ENCODE peak calls at places on chromosomes 3 and 15, in four cellular contexts. A, O, L and U are unnamed samples.
A peak's percentile ranks its signal among the peaks of the same experiment; 100 is the strongest.

GRCh38 chr3:149717391-149718056 is 34.8 kb downstream of the COMMD2 start:
- DNase-seq in L (no peak), O (no peak), A (peak; percentile 82), U (peak; percentile 53)

GRCh38 chr15:87118424-87118823 is 1038.8 kb downstream of the AGBL1 start:
- DNase-seq in A (no peak), L (no peak), O (no peak), U (no peak)

GRCh38 chr3:34157491-34157890 is 359.1 kb downstream of the PDCD6IP start:
- DNase-seq in A (no peak), O (no peak), L (no peak), U (no peak)

GRCh38 chr3:29239377-29239776 is 41.5 kb upstream of the RBMS3 start:
- DNase-seq in L (no peak), O (no peak), A (peak; percentile 18), U (no peak)

GRCh38 chr3:128775906-128776542 is 50.0 kb downstream of the RAB7A start:
- DNase-seq in O (no peak), L (no peak), A (no peak), U (no peak)

GRCh38 chr3:72830452-72831217 is 17.6 kb downstream of the SHQ1 start:
- DNase-seq in A (peak; percentile 82), L (no peak), O (no peak), U (no peak)

GRCh38 chr3:60081381-60082095 is 1031.7 kb upstream of the CFAP20DC start:
- DNase-seq in A (no peak), L (no peak), O (no peak), U (no peak)

GRCh38 chr3:156181509-156181908 is 61.1 kb downstream of the KCNAB1 start:
- DNase-seq in O (no peak), A (peak; percentile 72), L (no peak), U (no peak)

GRCh38 chr3:184354121-184354728 is 7.2 kb downstream of the CLCN2 start:
- DNase-seq in A (no peak), O (peak; percentile 64), L (no peak), U (peak; percentile 27)

GRCh38 chr3:14154895-14155432 is 23.4 kb downstream of the XPC start:
- DNase-seq in O (no peak), L (no peak), A (no peak), U (no peak)

GRCh38 chr3:150737874-150738679 is 24.9 kb downstream of the SIAH2 start:
- DNase-seq in L (no peak), A (peak; percentile 48), O (no peak), U (no peak)

GRCh38 chr3:194325424-194326165 is 25.5 kb downstream of the CPN2 start:
- DNase-seq in L (no peak), O (no peak), A (no peak), U (no peak)

GRCh38 chr3:64157150-64158035 is 67.9 kb downstream of the PRICKLE2 start:
- DNase-seq in L (no peak), A (no peak), O (no peak), U (peak; percentile 79)

GRCh38 chr15:68330911-68331310 is 53.4 kb downstream of the FEM1B start:
- DNase-seq in O (no peak), L (no peak), A (no peak), U (no peak)

GRCh38 chr15:39188930-39189329 is 391.9 kb upstream of the THBS1 start:
- DNase-seq in L (no peak), O (no peak), A (peak; percentile 89), U (peak; percentile 48)

GRCh38 chr15:68391084-68391483 is 40.9 kb downstream of the ITGA11 start:
- DNase-seq in L (no peak), O (no peak), A (no peak), U (no peak)

GRCh38 chr3:59749291-59749690 is 699.5 kb upstream of the CFAP20DC start:
- DNase-seq in O (peak; percentile 18), A (peak; percentile 79), L (no peak), U (no peak)

GRCh38 chr3:72335458-72336050 is 512.7 kb downstream of the SHQ1 start:
- DNase-seq in L (no peak), A (no peak), O (no peak), U (no peak)

GRCh38 chr15:83980637-83981036 is 254.9 kb upstream of the GOLGA6L4 start:
- DNase-seq in A (no peak), L (no peak), O (no peak), U (no peak)

GRCh38 chr15:33026614-33027013 is 167.9 kb downstream of the FMN1 start:
- DNase-seq in A (no peak), O (no peak), L (no peak), U (peak; percentile 38)

GRCh38 chr3:66236281-66236680 is 15.5 kb downstream of the SLC25A26 start:
- DNase-seq in A (no peak), L (no peak), O (no peak), U (no peak)

GRCh38 chr3:197683191-197683590 is 53.5 kb downstream of the RUBCN start:
- DNase-seq in O (no peak), A (no peak), L (no peak), U (no peak)

GRCh38 chr3:151393146-151393831 is 8.7 kb upstream of the P2RY12 start:
- DNase-seq in L (no peak), A (no peak), O (no peak), U (no peak)

DNA sequence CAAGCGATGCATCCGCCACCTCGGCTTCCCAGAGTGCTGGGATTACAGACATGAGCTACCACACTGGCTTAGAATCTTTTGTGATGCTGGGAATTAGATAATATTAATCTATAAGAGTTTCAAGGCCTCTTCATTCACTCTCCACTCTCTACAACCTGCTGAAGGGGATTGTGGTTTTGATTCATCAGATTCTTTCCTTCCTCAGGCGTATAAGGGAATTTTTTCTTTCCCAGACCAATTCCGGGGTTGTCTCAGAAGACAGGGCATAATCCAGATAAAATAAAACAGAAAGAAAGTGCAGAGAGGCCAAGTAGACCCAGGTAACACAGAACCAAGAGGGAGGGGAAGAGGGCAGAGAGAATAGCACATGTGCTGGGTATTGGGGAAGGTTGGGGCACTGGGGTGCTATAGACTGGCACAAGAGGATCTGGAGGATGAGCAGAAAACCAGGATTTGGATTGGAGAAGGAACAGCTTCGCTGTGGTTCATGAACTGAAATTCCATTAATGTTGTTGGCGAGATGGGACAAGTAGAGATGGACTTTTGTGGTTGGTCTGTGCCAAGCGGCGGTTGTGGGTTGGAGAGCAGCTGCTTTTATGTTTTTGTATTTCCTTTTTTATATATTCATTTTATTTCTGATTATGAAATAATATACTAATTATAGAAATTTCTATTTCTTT is 12.8 kb downstream of the ARL6IP5 start:
- DNase-seq in L (no peak), A (no peak), O (no peak), U (no peak)
- H3K4me1 ChIP-seq in L (peaks cover 19% of the 10 kb centered on the region), A (peaks cover 7% of the 10 kb centered on the region), O (peaks cover 24% of the 10 kb centered on the region), U (peaks cover 18% of the 10 kb centered on the region)

DNA sequence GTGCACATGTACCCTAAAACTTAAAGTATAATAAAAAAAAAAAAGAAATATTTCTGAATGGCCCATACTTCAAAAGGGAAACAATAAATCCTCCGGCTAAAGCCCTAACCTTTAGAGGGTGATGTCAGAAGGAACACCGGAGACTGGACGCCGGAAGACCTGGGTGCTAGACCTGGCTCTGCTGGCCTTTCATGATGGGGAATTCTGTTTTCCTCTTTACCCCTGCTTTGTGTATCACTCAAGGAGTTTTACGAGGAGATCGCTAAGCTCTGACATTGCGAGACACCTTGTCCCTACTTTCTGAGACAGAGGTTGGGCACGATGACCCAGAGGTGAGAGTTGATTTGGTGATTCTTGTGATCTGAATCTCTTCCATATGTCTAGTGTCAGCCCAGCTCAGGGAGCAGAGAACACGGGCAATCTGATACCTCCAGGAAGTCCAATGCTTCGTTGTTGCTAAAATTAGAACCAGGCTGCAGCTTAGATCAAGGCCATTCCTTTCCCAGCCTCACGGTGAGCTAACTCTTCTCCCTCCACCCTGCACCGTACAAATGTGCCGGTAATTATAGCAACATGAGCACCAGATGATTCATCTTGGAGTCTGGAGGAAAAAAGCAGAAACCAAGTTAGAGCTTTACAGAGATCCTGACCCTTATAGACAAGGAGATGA is 42.0 kb upstream of the CFAP161 start:
- DNase-seq in L (no peak), O (no peak), A (peak; percentile 97), U (no peak)
- TF ChIP-seq POLR2A in L (no peak), O (no peak), A (no peak), U (no peak)

GRCh38 chr3:61605589-61606175 is 44.3 kb downstream of the PTPRG start:
- DNase-seq in O (no peak), A (no peak), L (no peak), U (no peak)

GRCh38 chr3:61610316-61610715 is 48.9 kb downstream of the PTPRG start:
- DNase-seq in L (no peak), O (no peak), A (no peak), U (peak; percentile 18)

GRCh38 chr3:61608711-61609110 is 47.3 kb downstream of the PTPRG start:
- DNase-seq in L (no peak), O (no peak), A (no peak), U (no peak)

GRCh38 chr3:61606196-61606595 is 44.8 kb downstream of the PTPRG start:
- DNase-seq in O (no peak), A (no peak), L (no peak), U (no peak)

GRCh38 chr3:61608072-61608471 is 46.7 kb downstream of the PTPRG start:
- DNase-seq in O (no peak), L (no peak), A (no peak), U (no peak)
- H3K4me1 ChIP-seq in O (no peaks in the 10 kb centered on the region), L (no peaks in the 10 kb centered on the region), A (peaks cover 2% of the 10 kb centered on the region), U (no peaks in the 10 kb centered on the region)

GRCh38 chr15:50881121-50882048 is 27.1 kb upstream of the AP4E1 start:
- DNase-seq in O (no peak), A (peak; percentile 19), L (no peak), U (no peak)
- TF ChIP-seq POLR2A in O (no peak), A (no peak), L (no peak), U (no peak)

GRCh38 chr3:55624238-55624637 is 137.1 kb upstream of the WNT5A start:
- DNase-seq in L (no peak), A (peak; percentile 61), O (no peak), U (no peak)

GRCh38 chr3:55621648-55622047 is 134.5 kb upstream of the WNT5A start:
- DNase-seq in O (no peak), A (no peak), L (no peak), U (no peak)

GRCh38 chr3:55622733-55623132 is 135.6 kb upstream of the WNT5A start:
- DNase-seq in L (no peak), O (no peak), A (peak; percentile 50), U (no peak)

GRCh38 chr3:55622116-55622515 is 135.0 kb upstream of the WNT5A start:
- DNase-seq in A (peak; percentile 71), L (no peak), O (no peak), U (no peak)

GRCh38 chr3:55623786-55624185 is 136.7 kb upstream of the WNT5A start:
- DNase-seq in L (no peak), O (no peak), A (peak; percentile 41), U (no peak)
- H3K4me1 ChIP-seq in L (no peaks in the 10 kb centered on the region), O (no peaks in the 10 kb centered on the region), A (peaks cover 18% of the 10 kb centered on the region), U (no peaks in the 10 kb centered on the region)

GRCh38 chr3:124383846-124384483 is 346.3 kb upstream of the UMPS start:
- DNase-seq in A (no peak), O (no peak), L (no peak), U (no peak)
- TF ChIP-seq POLR2A in A (no peak), O (no peak), L (no peak), U (no peak)

GRCh38 chr3:188233320-188233719 is 79.4 kb downstream of the LPP start:
- DNase-seq in O (no peak), A (peak; percentile 78), L (no peak), U (no peak)
- H3K4me1 ChIP-seq in O (no peaks in the 10 kb centered on the region), A (peaks cover 19% of the 10 kb centered on the region), L (no peaks in the 10 kb centered on the region), U (peaks cover 7% of the 10 kb centered on the region)